ENCODE peak calls at places on chromosomes 16 and 17, in four cellular contexts. A is breast epithelium, K is pancreas, C is tibial nerve. B is an unnamed sample.

GRCh38 chr17:10127819-10128375 is 70.5 kb downstream of the GAS7 start:
- DNase-seq in A (peak), K (peak), C (peak), B (peak)

GRCh38 chr17:69857412-69857835 is 217.6 kb upstream of the KCNJ16 start:
- DNase-seq in A (no peak), K (no peak), C (no peak), B (no peak)

GRCh38 chr17:1787301-1787902 is 25.5 kb downstream of the SERPINF1 start:
- DNase-seq in A (no peak), K (peak), C (no peak), B (no peak)

GRCh38 chr16:19559242-19559910 is 3.9 kb downstream of the VPS35L start:
- DNase-seq in A (no peak), K (no peak), C (no peak), B (no peak)

GRCh38 chr16:3101841-3102470 is 2.9 kb upstream of the ZSCAN10 start:
- DNase-seq in A (no peak), K (no peak), C (no peak), B (no peak)

GRCh38 chr16:14608604-14609003 is 21.5 kb downstream of the PARN start:
- DNase-seq in A (peak), K (no peak), C (no peak), B (no peak)

GRCh38 chr16:51994597-51994996 is 552.3 kb downstream of the TOX3 start:
- DNase-seq in A (peak), K (peak), C (no peak), B (peak)

GRCh38 chr16:8375208-8375607 is 215.1 kb downstream of the TMEM114 start:
- DNase-seq in A (no peak), K (no peak), C (no peak), B (no peak)

GRCh38 chr16:24085665-24086064 is 170.5 kb upstream of the CACNG3 start:
- DNase-seq in A (no peak), K (no peak), C (no peak), B (no peak)

GRCh38 chr17:2954898-2955445 is 108.4 kb downstream of the OR1D5 start:
- DNase-seq in A (no peak), K (no peak), C (no peak), B (no peak)

DNA sequence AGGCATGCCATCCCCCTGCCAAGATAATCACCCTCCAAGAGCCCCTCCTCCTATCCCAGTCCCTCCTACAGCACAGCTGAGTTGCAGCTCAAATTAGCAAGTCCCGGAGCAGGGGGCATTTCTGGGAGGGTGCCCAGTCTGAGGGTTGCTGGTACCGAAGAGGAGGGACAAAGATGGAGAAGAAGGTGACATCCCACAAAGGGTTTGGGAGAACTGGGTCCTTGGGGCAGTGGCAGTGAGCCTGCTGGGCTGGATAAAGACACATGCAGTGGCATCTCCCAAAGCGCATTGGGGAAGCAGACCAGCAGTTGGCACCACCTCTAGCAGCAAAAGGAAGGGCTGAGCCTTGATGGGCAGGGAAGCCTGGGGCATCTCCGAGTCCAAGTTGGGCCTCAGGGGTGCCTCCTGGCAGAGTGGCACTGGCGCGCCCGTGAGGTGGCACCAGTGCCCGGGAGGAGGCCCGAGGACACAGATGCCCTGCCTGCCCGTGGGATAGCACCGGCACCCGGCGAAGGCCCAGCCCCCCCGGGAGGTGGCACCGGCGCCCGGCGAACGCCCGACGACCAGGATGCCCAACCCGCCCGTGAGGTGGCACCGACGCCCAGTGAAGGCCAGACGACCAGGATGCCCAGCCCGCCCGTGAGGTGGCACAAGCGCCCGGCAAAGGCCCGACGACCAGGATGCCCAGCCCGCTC is 622 bp downstream of the TOM1L2 start:
- DNase-seq in A (peak), K (peak), C (no peak), B (no peak)
- TF ChIP-seq CTCF in A (no peak), K (no peak), C (no peak), B (no peak)

GRCh38 chr16:89298826-89299225 is 81.3 kb downstream of the ZNF778 start:
- DNase-seq in A (no peak), K (no peak), C (no peak), B (no peak)

GRCh38 chr16:89297870-89298545 is 80.5 kb downstream of the ZNF778 start:
- DNase-seq in A (no peak), K (peak), C (no peak), B (no peak)

GRCh38 chr16:89295071-89295900 is 77.8 kb downstream of the ZNF778 start:
- DNase-seq in A (no peak), K (peak), C (no peak), B (no peak)

GRCh38 chr16:89295915-89296314 is 78.4 kb downstream of the ZNF778 start:
- DNase-seq in A (no peak), K (no peak), C (no peak), B (no peak)

DNA sequence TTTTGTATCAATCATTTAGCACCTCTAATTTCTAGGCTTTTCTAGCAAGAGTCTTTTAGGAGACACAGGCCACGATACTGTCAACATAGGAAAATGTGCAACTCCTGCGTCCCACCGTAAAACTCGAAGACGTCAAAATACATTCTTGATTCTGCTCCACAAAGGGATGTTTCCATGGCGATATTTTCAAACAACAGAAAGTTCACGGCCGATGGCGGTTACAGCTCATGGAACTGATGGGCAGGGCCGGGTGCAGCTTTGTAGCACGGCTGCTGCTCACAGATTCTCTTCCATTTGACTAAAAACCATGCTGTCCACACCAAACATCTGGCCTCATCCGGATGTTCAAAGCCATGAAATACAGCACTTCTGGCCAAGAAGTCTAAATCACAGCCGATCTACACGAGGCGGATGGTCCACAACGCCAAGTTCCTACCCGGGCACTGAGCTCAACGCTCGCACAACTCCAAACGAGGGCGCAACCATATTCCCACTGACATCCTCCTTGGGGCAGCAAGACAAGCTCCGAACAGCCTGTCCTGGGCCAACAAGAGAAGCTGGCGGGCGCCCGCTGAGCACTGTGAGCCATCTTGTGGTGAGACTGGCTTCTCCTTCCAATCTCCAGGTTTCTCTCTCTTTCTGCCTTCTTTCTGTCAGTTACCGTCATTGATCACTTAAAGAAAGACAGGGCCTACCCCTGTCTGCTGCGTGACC is 79.8 kb downstream of the ZNF778 start:
- DNase-seq in A (no peak), K (peak), C (no peak), B (no peak)
- TF ChIP-seq CTCF in A (no peak), K (no peak), C (no peak), B (no peak)

GRCh38 chr17:28765038-28765437 is 21.2 kb downstream of the TRAF4 start:
- DNase-seq in A (no peak), K (no peak), C (no peak), B (no peak)

GRCh38 chr17:28760561-28760960 is 16.8 kb downstream of the TRAF4 start:
- DNase-seq in A (no peak), K (no peak), C (no peak), B (no peak)

GRCh38 chr17:28763804-28764266 is 20.0 kb downstream of the TRAF4 start:
- DNase-seq in A (peak), K (no peak), C (peak), B (no peak)

GRCh38 chr17:28760987-28761562 is 17.3 kb downstream of the TRAF4 start:
- DNase-seq in A (peak), K (peak), C (no peak), B (no peak)

DNA sequence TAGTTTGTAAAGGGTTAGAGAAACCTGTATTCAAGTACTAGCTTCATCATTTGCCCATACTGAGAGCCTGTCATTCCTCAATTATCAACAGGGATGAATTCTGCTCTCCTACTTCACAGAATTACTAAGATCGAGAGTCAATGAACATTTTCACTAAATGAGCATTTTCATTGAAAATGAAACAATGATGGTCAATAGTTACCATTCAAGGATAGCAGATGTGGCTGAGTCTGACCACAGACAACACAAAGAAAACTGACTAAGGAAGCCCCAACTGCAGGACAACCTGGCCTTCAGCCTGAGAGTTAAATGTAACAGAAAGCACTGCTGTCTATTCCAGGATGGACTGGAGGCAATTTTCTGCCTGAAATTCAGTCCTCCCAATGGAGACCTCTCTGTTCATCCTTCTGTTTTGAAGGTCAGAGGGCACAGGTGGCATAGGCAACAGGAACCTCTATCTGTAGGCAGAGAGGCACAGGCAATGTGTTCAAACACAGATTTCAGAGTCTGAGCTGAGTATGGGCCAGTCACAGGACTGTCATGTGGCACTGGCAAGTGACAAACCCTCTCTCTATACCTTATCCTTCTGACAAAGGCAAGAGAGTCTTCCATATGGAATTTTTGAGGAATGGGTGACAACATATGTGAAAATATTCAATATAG is 19.5 kb downstream of the TRAF4 start:
- DNase-seq in A (no peak), K (no peak), C (no peak), B (no peak)
- TF ChIP-seq CTCF in A (no peak), K (no peak), C (no peak), B (no peak)

GRCh38 chr17:78206298-78206697 is 7.8 kb upstream of the BIRC5 start:
- DNase-seq in A (no peak), K (no peak), C (no peak), B (no peak)
- TF ChIP-seq CTCF in A (no peak), K (no peak), C (no peak), B (no peak)

GRCh38 chr16:12201216-12201615 is 224.7 kb downstream of the SNX29 start:
- DNase-seq in A (no peak), K (no peak), C (no peak), B (no peak)
- TF ChIP-seq CTCF in A (no peak), K (no peak), C (no peak), B (no peak)

B was measured in mesothelial cell of epicardium.